ENCODE peak calls at places on chromosomes 16 and 17, in eight cellular contexts. One of them, this sample, is unnamed.

GRCh38 chr16:61836804-61837398 is 199.3 kb downstream of the CDH8 start:
- DNase-seq in GM20000: no peak
- DNase-seq in sigmoid colon: no peak
- DNase-seq in progenitor cell of endocrine pancreas: no peak
- DNase-seq in prostate gland: no peak
- DNase-seq in astrocyte of the spinal cord: no peak
- DNase-seq in heart left ventricle: no peak
- DNase-seq in CD4-positive, alpha-beta T cell: no peak
- DNase-seq in this sample: no peak

GRCh38 chr16:5069048-5069447 is 2.6 kb upstream of the ALG1 start:
- DNase-seq in GM20000: no peak
- DNase-seq in sigmoid colon: peak; percentile 21
- DNase-seq in progenitor cell of endocrine pancreas: no peak
- DNase-seq in prostate gland: no peak
- DNase-seq in astrocyte of the spinal cord: no peak
- DNase-seq in heart left ventricle: no peak
- DNase-seq in CD4-positive, alpha-beta T cell: no peak
- DNase-seq in this sample: no peak

GRCh38 chr17:49898547-49899490 is 51.0 kb upstream of the TAC4 start:
- DNase-seq in GM20000: no peak
- DNase-seq in sigmoid colon: no peak
- DNase-seq in progenitor cell of endocrine pancreas: no peak
- DNase-seq in prostate gland: no peak
- DNase-seq in astrocyte of the spinal cord: no peak
- DNase-seq in heart left ventricle: no peak
- DNase-seq in CD4-positive, alpha-beta T cell: no peak
- DNase-seq in this sample: no peak

GRCh38 chr17:41654134-41654907 is 29.9 kb upstream of the KRT17 start:
- DNase-seq in GM20000: no peak
- DNase-seq in sigmoid colon: no peak
- DNase-seq in progenitor cell of endocrine pancreas: peak; percentile 24
- DNase-seq in prostate gland: peak; percentile 95
- DNase-seq in astrocyte of the spinal cord: no peak
- DNase-seq in heart left ventricle: no peak
- DNase-seq in CD4-positive, alpha-beta T cell: no peak
- DNase-seq in this sample: peak; percentile 63

GRCh38 chr17:30969989-30970680 is 704 bp upstream of the RNF135 start:
- DNase-seq in GM20000: peak; percentile 60
- DNase-seq in sigmoid colon: no peak
- DNase-seq in progenitor cell of endocrine pancreas: no peak
- DNase-seq in prostate gland: peak; percentile 59
- DNase-seq in astrocyte of the spinal cord: peak; percentile 41
- DNase-seq in heart left ventricle: no peak
- DNase-seq in CD4-positive, alpha-beta T cell: peak; percentile 3
- DNase-seq in this sample: peak; percentile 38

GRCh38 chr16:71358464-71359031 is at the start of gene CALB2:
- DNase-seq in GM20000: peak; percentile 91
- DNase-seq in sigmoid colon: peak; percentile 77
- DNase-seq in progenitor cell of endocrine pancreas: peak; percentile 75
- DNase-seq in prostate gland: peak; percentile 40
- DNase-seq in astrocyte of the spinal cord: peak; percentile 43
- DNase-seq in heart left ventricle: peak; percentile 71
- DNase-seq in CD4-positive, alpha-beta T cell: peak; percentile 53
- DNase-seq in this sample: peak; percentile 74

GRCh38 chr16:11370084-11370931 is 25.0 kb downstream of the RMI2 start:
- DNase-seq in GM20000: no peak
- DNase-seq in sigmoid colon: no peak
- DNase-seq in progenitor cell of endocrine pancreas: no peak
- DNase-seq in prostate gland: no peak
- DNase-seq in astrocyte of the spinal cord: no peak
- DNase-seq in heart left ventricle: no peak
- DNase-seq in CD4-positive, alpha-beta T cell: no peak
- DNase-seq in this sample: no peak

GRCh38 chr16:49545243-49545642 is 171.6 kb downstream of the C16orf78 start:
- DNase-seq in GM20000: no peak
- DNase-seq in sigmoid colon: no peak
- DNase-seq in progenitor cell of endocrine pancreas: no peak
- DNase-seq in prostate gland: no peak
- DNase-seq in astrocyte of the spinal cord: no peak
- DNase-seq in heart left ventricle: no peak
- DNase-seq in CD4-positive, alpha-beta T cell: no peak
- DNase-seq in this sample: no peak

GRCh38 chr17:39400547-39401411 is 647 bp downstream of the FBXL20 start:
- DNase-seq in GM20000: no peak
- DNase-seq in sigmoid colon: peak; percentile 65
- DNase-seq in progenitor cell of endocrine pancreas: peak; percentile 10
- DNase-seq in prostate gland: no peak
- DNase-seq in astrocyte of the spinal cord: peak; percentile 21
- DNase-seq in heart left ventricle: no peak
- DNase-seq in CD4-positive, alpha-beta T cell: peak; percentile 18
- DNase-seq in this sample: no peak

GRCh38 chr16:85104147-85104546 is 8.1 kb downstream of the CIBAR2 start:
- DNase-seq in GM20000: no peak
- DNase-seq in sigmoid colon: no peak
- DNase-seq in progenitor cell of endocrine pancreas: no peak
- DNase-seq in prostate gland: no peak
- DNase-seq in astrocyte of the spinal cord: no peak
- DNase-seq in heart left ventricle: no peak
- DNase-seq in CD4-positive, alpha-beta T cell: no peak
- DNase-seq in this sample: no peak

GRCh38 chr17:65008877-65009276 is 47.7 kb downstream of the GNA13 start:
- DNase-seq in GM20000: no peak
- DNase-seq in sigmoid colon: no peak
- DNase-seq in progenitor cell of endocrine pancreas: no peak
- DNase-seq in prostate gland: no peak
- DNase-seq in astrocyte of the spinal cord: no peak
- DNase-seq in heart left ventricle: no peak
- DNase-seq in CD4-positive, alpha-beta T cell: no peak
- DNase-seq in this sample: no peak

GRCh38 chr17:16521070-16521727 is 29.2 kb upstream of the LRRC75A start:
- DNase-seq in GM20000: peak; percentile 83
- DNase-seq in sigmoid colon: peak; percentile 91
- DNase-seq in progenitor cell of endocrine pancreas: peak; percentile 52
- DNase-seq in prostate gland: peak; percentile 79
- DNase-seq in astrocyte of the spinal cord: peak; percentile 87
- DNase-seq in heart left ventricle: peak; percentile 71
- DNase-seq in CD4-positive, alpha-beta T cell: peak; percentile 46
- DNase-seq in this sample: peak; percentile 89

GRCh38 chr17:74201250-74201649 is 2.2 kb upstream of the RPL38 start:
- DNase-seq in GM20000: no peak
- DNase-seq in sigmoid colon: peak; percentile 89
- DNase-seq in progenitor cell of endocrine pancreas: no peak
- DNase-seq in prostate gland: no peak
- DNase-seq in astrocyte of the spinal cord: no peak
- DNase-seq in heart left ventricle: peak; percentile 50
- DNase-seq in CD4-positive, alpha-beta T cell: no peak
- DNase-seq in this sample: peak; percentile 52

GRCh38 chr16:90057738-90058173 is 19.4 kb downstream of the PRDM7 start:
- DNase-seq in GM20000: peak; percentile 40
- DNase-seq in sigmoid colon: no peak
- DNase-seq in progenitor cell of endocrine pancreas: no peak
- DNase-seq in prostate gland: no peak
- DNase-seq in astrocyte of the spinal cord: peak; percentile 65
- DNase-seq in heart left ventricle: no peak
- DNase-seq in CD4-positive, alpha-beta T cell: no peak
- DNase-seq in this sample: no peak

GRCh38 chr17:81553616-81554181 is 1.5 kb upstream of the FAAP100 start:
- DNase-seq in GM20000: no peak
- DNase-seq in sigmoid colon: no peak
- DNase-seq in progenitor cell of endocrine pancreas: no peak
- DNase-seq in prostate gland: no peak
- DNase-seq in astrocyte of the spinal cord: peak; percentile 94
- DNase-seq in heart left ventricle: no peak
- DNase-seq in CD4-positive, alpha-beta T cell: no peak
- DNase-seq in this sample: no peak

GRCh38 chr17:13070732-13071131 is 52.9 kb upstream of the ELAC2 start:
- DNase-seq in GM20000: no peak
- DNase-seq in sigmoid colon: no peak
- DNase-seq in progenitor cell of endocrine pancreas: no peak
- DNase-seq in prostate gland: no peak
- DNase-seq in astrocyte of the spinal cord: no peak
- DNase-seq in heart left ventricle: no peak
- DNase-seq in CD4-positive, alpha-beta T cell: no peak
- DNase-seq in this sample: no peak

GRCh38 chr17:4417129-4417667 is 16.5 kb upstream of the SPNS3 start:
- DNase-seq in GM20000: no peak
- DNase-seq in sigmoid colon: no peak
- DNase-seq in progenitor cell of endocrine pancreas: no peak
- DNase-seq in prostate gland: no peak
- DNase-seq in astrocyte of the spinal cord: no peak
- DNase-seq in heart left ventricle: no peak
- DNase-seq in CD4-positive, alpha-beta T cell: no peak
- DNase-seq in this sample: no peak

GRCh38 chr17:48456584-48456983 is 26.6 kb upstream of the SKAP1 start:
- DNase-seq in GM20000: no peak
- DNase-seq in sigmoid colon: no peak
- DNase-seq in progenitor cell of endocrine pancreas: no peak
- DNase-seq in prostate gland: no peak
- DNase-seq in astrocyte of the spinal cord: no peak
- DNase-seq in heart left ventricle: no peak
- DNase-seq in CD4-positive, alpha-beta T cell: no peak
- DNase-seq in this sample: no peak

GRCh38 chr17:72008236-72008874 is 112.5 kb upstream of the SOX9 start:
- DNase-seq in GM20000: no peak
- DNase-seq in sigmoid colon: no peak
- DNase-seq in progenitor cell of endocrine pancreas: no peak
- DNase-seq in prostate gland: no peak
- DNase-seq in astrocyte of the spinal cord: peak; percentile 36
- DNase-seq in heart left ventricle: no peak
- DNase-seq in CD4-positive, alpha-beta T cell: no peak
- DNase-seq in this sample: no peak

GRCh38 chr17:75685508-75685907 is 18.4 kb downstream of the SAP30BP start:
- DNase-seq in GM20000: no peak
- DNase-seq in sigmoid colon: peak; percentile 34
- DNase-seq in progenitor cell of endocrine pancreas: no peak
- DNase-seq in prostate gland: no peak
- DNase-seq in astrocyte of the spinal cord: no peak
- DNase-seq in heart left ventricle: no peak
- DNase-seq in CD4-positive, alpha-beta T cell: no peak
- DNase-seq in this sample: no peak

GRCh38 chr17:39057807-39058206 is 90.6 kb upstream of the FBXO47 start:
- DNase-seq in GM20000: no peak
- DNase-seq in sigmoid colon: no peak
- DNase-seq in progenitor cell of endocrine pancreas: no peak
- DNase-seq in prostate gland: no peak
- DNase-seq in astrocyte of the spinal cord: no peak
- DNase-seq in heart left ventricle: no peak
- DNase-seq in CD4-positive, alpha-beta T cell: no peak
- DNase-seq in this sample: no peak

GRCh38 chr17:77529328-77529650 is 388.5 kb downstream of the SEC14L1 start:
- DNase-seq in GM20000: no peak
- DNase-seq in sigmoid colon: no peak
- DNase-seq in progenitor cell of endocrine pancreas: no peak
- DNase-seq in prostate gland: no peak
- DNase-seq in astrocyte of the spinal cord: no peak
- DNase-seq in heart left ventricle: no peak
- DNase-seq in CD4-positive, alpha-beta T cell: no peak
- DNase-seq in this sample: no peak

DNA sequence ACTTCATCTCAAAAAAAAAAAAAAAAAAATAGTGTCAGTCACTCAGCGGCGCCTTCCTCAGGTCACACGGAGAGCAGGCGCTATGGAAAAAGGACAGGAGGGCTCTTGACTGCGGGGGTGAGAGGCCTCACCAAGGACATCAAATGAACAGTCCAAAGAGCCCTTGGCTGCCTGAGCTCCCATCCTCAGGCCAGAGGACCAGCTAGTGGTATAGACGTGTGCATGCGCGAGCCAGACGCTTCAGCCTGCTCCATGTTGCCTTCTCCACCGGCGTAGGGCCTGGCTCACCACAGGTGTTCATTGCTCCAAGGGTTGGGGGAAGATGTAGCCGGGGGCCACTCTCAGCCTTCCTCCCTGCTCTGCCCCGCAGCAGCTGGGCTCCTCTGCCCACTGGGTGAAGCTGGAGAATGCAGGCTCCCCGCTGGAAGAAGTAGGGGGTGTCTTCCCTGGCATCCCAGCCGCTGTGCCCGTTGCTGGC is 65.8 kb upstream of the PLCG2 start:
- DNase-seq in GM20000: no peak
- DNase-seq in sigmoid colon: no peak
- DNase-seq in progenitor cell of endocrine pancreas: no peak
- DNase-seq in prostate gland: no peak
- DNase-seq in astrocyte of the spinal cord: no peak
- DNase-seq in heart left ventricle: no peak
- DNase-seq in CD4-positive, alpha-beta T cell: no peak
- DNase-seq in this sample: no peak
- TF ChIP-seq CTCF in GM20000: no peak
- TF ChIP-seq CTCF in sigmoid colon: no peak
- TF ChIP-seq CTCF in progenitor cell of endocrine pancreas: no peak
- TF ChIP-seq CTCF in prostate gland: no peak
- TF ChIP-seq CTCF in astrocyte of the spinal cord: peak; percentile 2
- TF ChIP-seq CTCF in heart left ventricle: no peak
- TF ChIP-seq CTCF in CD4-positive, alpha-beta T cell: no peak
- TF ChIP-seq CTCF in this sample: no peak

GRCh38 chr17:10797848-10798328 is 6.0 kb downstream of the TMEM238L start:
- DNase-seq in GM20000: no peak
- DNase-seq in sigmoid colon: no peak
- DNase-seq in progenitor cell of endocrine pancreas: no peak
- DNase-seq in prostate gland: no peak
- DNase-seq in astrocyte of the spinal cord: no peak
- DNase-seq in heart left ventricle: no peak
- DNase-seq in CD4-positive, alpha-beta T cell: no peak
- DNase-seq in this sample: no peak
- TF ChIP-seq CTCF in GM20000: no peak
- TF ChIP-seq CTCF in sigmoid colon: no peak
- TF ChIP-seq CTCF in progenitor cell of endocrine pancreas: no peak
- TF ChIP-seq CTCF in prostate gland: no peak
- TF ChIP-seq CTCF in astrocyte of the spinal cord: no peak
- TF ChIP-seq CTCF in heart left ventricle: no peak
- TF ChIP-seq CTCF in CD4-positive, alpha-beta T cell: no peak
- TF ChIP-seq CTCF in this sample: no peak

GRCh38 chr16:13935408-13935807 is 15.5 kb downstream of the ERCC4 start:
- DNase-seq in GM20000: no peak
- DNase-seq in sigmoid colon: no peak
- DNase-seq in progenitor cell of endocrine pancreas: no peak
- DNase-seq in prostate gland: no peak
- DNase-seq in astrocyte of the spinal cord: no peak
- DNase-seq in heart left ventricle: no peak
- DNase-seq in CD4-positive, alpha-beta T cell: no peak
- DNase-seq in this sample: no peak
- TF ChIP-seq CTCF in GM20000: peak; percentile 6
- TF ChIP-seq CTCF in sigmoid colon: no peak
- TF ChIP-seq CTCF in progenitor cell of endocrine pancreas: peak; percentile 57
- TF ChIP-seq CTCF in prostate gland: no peak
- TF ChIP-seq CTCF in astrocyte of the spinal cord: peak; percentile 67
- TF ChIP-seq CTCF in heart left ventricle: no peak
- TF ChIP-seq CTCF in CD4-positive, alpha-beta T cell: peak; percentile 58
- TF ChIP-seq CTCF in this sample: no peak

GRCh38 chr16:13453325-13453724 is 466.6 kb upstream of the ERCC4 start:
- DNase-seq in GM20000: no peak
- DNase-seq in sigmoid colon: no peak
- DNase-seq in progenitor cell of endocrine pancreas: no peak
- DNase-seq in prostate gland: no peak
- DNase-seq in astrocyte of the spinal cord: peak; percentile 7
- DNase-seq in heart left ventricle: no peak
- DNase-seq in CD4-positive, alpha-beta T cell: no peak
- DNase-seq in this sample: peak; percentile 28

GRCh38 chr16:13448346-13448745 is 471.6 kb upstream of the ERCC4 start:
- DNase-seq in GM20000: no peak
- DNase-seq in sigmoid colon: no peak
- DNase-seq in progenitor cell of endocrine pancreas: no peak
- DNase-seq in prostate gland: no peak
- DNase-seq in astrocyte of the spinal cord: no peak
- DNase-seq in heart left ventricle: no peak
- DNase-seq in CD4-positive, alpha-beta T cell: no peak
- DNase-seq in this sample: no peak

GRCh38 chr16:13453938-13454553 is 465.9 kb upstream of the ERCC4 start:
- DNase-seq in GM20000: peak; percentile 23
- DNase-seq in sigmoid colon: no peak
- DNase-seq in progenitor cell of endocrine pancreas: peak; percentile 17
- DNase-seq in prostate gland: peak; percentile 7
- DNase-seq in astrocyte of the spinal cord: peak; percentile 25
- DNase-seq in heart left ventricle: no peak
- DNase-seq in CD4-positive, alpha-beta T cell: no peak
- DNase-seq in this sample: peak; percentile 25
- TF ChIP-seq CTCF in GM20000: no peak
- TF ChIP-seq CTCF in sigmoid colon: no peak
- TF ChIP-seq CTCF in progenitor cell of endocrine pancreas: peak; percentile 81
- TF ChIP-seq CTCF in prostate gland: no peak
- TF ChIP-seq CTCF in astrocyte of the spinal cord: peak; percentile 39
- TF ChIP-seq CTCF in heart left ventricle: peak; percentile 22
- TF ChIP-seq CTCF in CD4-positive, alpha-beta T cell: peak; percentile 33
- TF ChIP-seq CTCF in this sample: peak; percentile 58